ENCODE peak calls at places on chromosomes 6 and 20, in five cellular contexts. T is AG10803, N is AG09319, H is suprapubic skin, K is neural crest cell. L is an unnamed sample.

GRCh38 chr6:141484726-141485125 is 648.0 kb upstream of the GJE1 start:
- DNase-seq in T (peak), N (no peak), K (no peak), H (no peak), L (no peak)

GRCh38 chr20:49345538-49345937 is 67.7 kb upstream of the ZNFX1 start:
- DNase-seq in H (peak), T (peak), K (no peak), N (peak), L (no peak)

GRCh38 chr6:1527098-1527497 is 82.6 kb upstream of the FOXC1 start:
- DNase-seq in H (no peak), N (peak), K (peak), T (peak), L (peak)

GRCh38 chr6:83155794-83156193 is 37.3 kb downstream of the PGM3 start:
- DNase-seq in N (no peak), T (no peak), K (no peak), H (no peak), L (no peak)

GRCh38 chr6:27814665-27815424 is 97.4 kb downstream of the OR2B2 start:
- DNase-seq in K (peak), T (peak), N (peak), H (no peak), L (peak)

GRCh38 chr20:33602826-33603590 is 59.1 kb upstream of the C20orf144 start:
- DNase-seq in H (no peak), K (no peak), N (no peak), T (no peak), L (no peak)

GRCh38 chr6:82248233-82248735 is 740 bp upstream of the IBTK start:
- DNase-seq in T (peak), K (no peak), N (no peak), H (no peak), L (no peak)

GRCh38 chr6:8191629-8192028 is 89.3 kb upstream of the EEF1E1 start:
- DNase-seq in K (no peak), T (no peak), N (no peak), H (no peak), L (no peak)

GRCh38 chr20:41734506-41734945 is 116.3 kb upstream of the CHD6 start:
- DNase-seq in K (peak), N (no peak), T (peak), H (no peak), L (peak)

GRCh38 chr6:80454197-80454596 is 347.7 kb downstream of the BCKDHB start:
- DNase-seq in H (no peak), T (peak), K (no peak), N (peak), L (peak)

GRCh38 chr6:170464524-170464979 is 88.6 kb downstream of the PSMB1 start:
- DNase-seq in N (no peak), T (no peak), H (no peak), K (no peak), L (peak)

GRCh38 chr20:17928633-17929311 is 39.8 kb downstream of the SNX5 start:
- DNase-seq in T (no peak), H (no peak), N (no peak), K (no peak), L (peak)

GRCh38 chr20:37223053-37223452 is 38.6 kb downstream of the GHRH start:
- DNase-seq in N (peak), T (peak), H (no peak), K (no peak), L (peak)

GRCh38 chr20:59567585-59568508 is 36.5 kb upstream of the PHACTR3 start:
- DNase-seq in N (no peak), K (no peak), T (no peak), H (no peak), L (no peak)

GRCh38 chr20:52190437-52191131 is 995 bp downstream of the ZFP64 start:
- DNase-seq in K (peak), N (no peak), T (peak), H (no peak), L (peak)

GRCh38 chr20:64044484-64045247 is 4.8 kb downstream of the SOX18 start:
- DNase-seq in T (peak), N (no peak), K (no peak), H (no peak), L (no peak)